ENCODE peak calls at places on chromosomes 5 and 9, in six cellular contexts. One of them, this sample, is unnamed.

GRCh38 chr9:95411211-95411892 is 93.8 kb upstream of the FANCC start:
- DNase-seq in HCT116: no peak
- DNase-seq in K562: peak
- DNase-seq in H1: no peak
- DNase-seq in HepG2: no peak
- DNase-seq in GM12878: no peak
- DNase-seq in this sample: no peak

GRCh38 chr9:38144421-38144820 is 75.4 kb upstream of the SHB start:
- DNase-seq in HCT116: no peak
- DNase-seq in K562: no peak
- DNase-seq in H1: no peak
- DNase-seq in HepG2: no peak
- DNase-seq in GM12878: no peak
- DNase-seq in this sample: no peak

GRCh38 chr5:68409259-68409658 is 193.7 kb downstream of the PIK3R1 start:
- DNase-seq in HCT116: no peak
- DNase-seq in K562: no peak
- DNase-seq in H1: no peak
- DNase-seq in HepG2: no peak
- DNase-seq in GM12878: no peak
- DNase-seq in this sample: no peak

GRCh38 chr9:69976165-69976564 is 67.5 kb upstream of the MAMDC2 start:
- DNase-seq in HCT116: peak
- DNase-seq in K562: no peak
- DNase-seq in H1: no peak
- DNase-seq in HepG2: no peak
- DNase-seq in GM12878: no peak
- DNase-seq in this sample: no peak

GRCh38 chr9:69186841-69187611 is 12.9 kb downstream of the TJP2 start:
- DNase-seq in HCT116: no peak
- DNase-seq in K562: peak
- DNase-seq in H1: no peak
- DNase-seq in HepG2: no peak
- DNase-seq in GM12878: no peak
- DNase-seq in this sample: no peak

GRCh38 chr5:79858097-79858723 is 132.9 kb downstream of the MTX3 start:
- DNase-seq in HCT116: peak
- DNase-seq in K562: peak
- DNase-seq in H1: peak
- DNase-seq in HepG2: peak
- DNase-seq in GM12878: peak
- DNase-seq in this sample: peak

GRCh38 chr9:88476491-88477271 is 58.3 kb upstream of the NXNL2 start:
- DNase-seq in HCT116: no peak
- DNase-seq in K562: no peak
- DNase-seq in H1: no peak
- DNase-seq in HepG2: no peak
- DNase-seq in GM12878: peak
- DNase-seq in this sample: no peak

GRCh38 chr9:116087751-116088194 is 65.8 kb upstream of the PAPPA start:
- DNase-seq in HCT116: no peak
- DNase-seq in K562: no peak
- DNase-seq in H1: no peak
- DNase-seq in HepG2: no peak
- DNase-seq in GM12878: no peak
- DNase-seq in this sample: no peak

GRCh38 chr5:31736127-31736526 is 97.2 kb downstream of the PDZD2 start:
- DNase-seq in HCT116: no peak
- DNase-seq in K562: no peak
- DNase-seq in H1: no peak
- DNase-seq in HepG2: no peak
- DNase-seq in GM12878: no peak
- DNase-seq in this sample: no peak

GRCh38 chr5:164597293-164597900 is 1092.0 kb downstream of the MAT2B start:
- DNase-seq in HCT116: no peak
- DNase-seq in K562: no peak
- DNase-seq in H1: peak
- DNase-seq in HepG2: peak
- DNase-seq in GM12878: no peak
- DNase-seq in this sample: peak

GRCh38 chr5:4572297-4572696 is 567.8 kb upstream of the ADAMTS16 start:
- DNase-seq in HCT116: no peak
- DNase-seq in K562: no peak
- DNase-seq in H1: no peak
- DNase-seq in HepG2: no peak
- DNase-seq in GM12878: no peak
- DNase-seq in this sample: no peak

GRCh38 chr5:88683506-88684135 is 199.4 kb downstream of the MEF2C start:
- DNase-seq in HCT116: no peak
- DNase-seq in K562: peak
- DNase-seq in H1: peak
- DNase-seq in HepG2: peak
- DNase-seq in GM12878: no peak
- DNase-seq in this sample: peak

GRCh38 chr5:72281764-72282499 is 38.1 kb downstream of the MRPS27 start:
- DNase-seq in HCT116: peak
- DNase-seq in K562: peak
- DNase-seq in H1: no peak
- DNase-seq in HepG2: peak
- DNase-seq in GM12878: no peak
- DNase-seq in this sample: no peak

GRCh38 chr5:117623042-117623815 is 1048.6 kb upstream of the SEMA6A start:
- DNase-seq in HCT116: no peak
- DNase-seq in K562: no peak
- DNase-seq in H1: no peak
- DNase-seq in HepG2: no peak
- DNase-seq in GM12878: no peak
- DNase-seq in this sample: no peak

GRCh38 chr9:90871327-90871935 is 69.8 kb downstream of the SYK start:
- DNase-seq in HCT116: no peak
- DNase-seq in K562: no peak
- DNase-seq in H1: no peak
- DNase-seq in HepG2: no peak
- DNase-seq in GM12878: no peak
- DNase-seq in this sample: no peak

GRCh38 chr9:91131433-91131839 is 230.3 kb downstream of the AUH start:
- DNase-seq in HCT116: peak
- DNase-seq in K562: no peak
- DNase-seq in H1: no peak
- DNase-seq in HepG2: no peak
- DNase-seq in GM12878: no peak
- DNase-seq in this sample: no peak

GRCh38 chr5:1767524-1768282 is 31.9 kb downstream of the MRPL36 start:
- DNase-seq in HCT116: no peak
- DNase-seq in K562: no peak
- DNase-seq in H1: no peak
- DNase-seq in HepG2: no peak
- DNase-seq in GM12878: no peak
- DNase-seq in this sample: no peak

GRCh38 chr9:77663754-77664153 is 15.6 kb upstream of the GNA14 start:
- DNase-seq in HCT116: no peak
- DNase-seq in K562: no peak
- DNase-seq in H1: no peak
- DNase-seq in HepG2: no peak
- DNase-seq in GM12878: no peak
- DNase-seq in this sample: no peak

GRCh38 chr5:157284458-157285212 is 18.7 kb downstream of the CYFIP2 start:
- DNase-seq in HCT116: no peak
- DNase-seq in K562: no peak
- DNase-seq in H1: no peak
- DNase-seq in HepG2: no peak
- DNase-seq in GM12878: no peak
- DNase-seq in this sample: no peak

GRCh38 chr5:133440467-133441115 is 171.8 kb downstream of the FSTL4 start:
- DNase-seq in HCT116: no peak
- DNase-seq in K562: no peak
- DNase-seq in H1: no peak
- DNase-seq in HepG2: no peak
- DNase-seq in GM12878: no peak
- DNase-seq in this sample: no peak
- TF ChIP-seq ATF3 in HCT116: no peak
- TF ChIP-seq ATF3 in K562: no peak
- TF ChIP-seq ATF3 in H1: no peak
- TF ChIP-seq ATF3 in HepG2: no peak
- TF ChIP-seq ATF3 in GM12878: no peak
- TF ChIP-seq ATF3 in this sample: no peak

GRCh38 chr9:92631452-92632211 is 38.3 kb downstream of the IPPK start:
- DNase-seq in HCT116: no peak
- DNase-seq in K562: no peak
- DNase-seq in H1: no peak
- DNase-seq in HepG2: no peak
- DNase-seq in GM12878: peak
- DNase-seq in this sample: no peak
- TF ChIP-seq ATF3 in HCT116: no peak
- TF ChIP-seq ATF3 in K562: no peak
- TF ChIP-seq ATF3 in H1: no peak
- TF ChIP-seq ATF3 in HepG2: no peak
- TF ChIP-seq ATF3 in GM12878: no peak
- TF ChIP-seq ATF3 in this sample: no peak

GRCh38 chr9:118583414-118583813 is 785.8 kb downstream of the BRINP1 start:
- DNase-seq in HCT116: no peak
- DNase-seq in K562: no peak
- DNase-seq in H1: no peak
- DNase-seq in HepG2: no peak
- DNase-seq in GM12878: no peak
- DNase-seq in this sample: no peak

DNA sequence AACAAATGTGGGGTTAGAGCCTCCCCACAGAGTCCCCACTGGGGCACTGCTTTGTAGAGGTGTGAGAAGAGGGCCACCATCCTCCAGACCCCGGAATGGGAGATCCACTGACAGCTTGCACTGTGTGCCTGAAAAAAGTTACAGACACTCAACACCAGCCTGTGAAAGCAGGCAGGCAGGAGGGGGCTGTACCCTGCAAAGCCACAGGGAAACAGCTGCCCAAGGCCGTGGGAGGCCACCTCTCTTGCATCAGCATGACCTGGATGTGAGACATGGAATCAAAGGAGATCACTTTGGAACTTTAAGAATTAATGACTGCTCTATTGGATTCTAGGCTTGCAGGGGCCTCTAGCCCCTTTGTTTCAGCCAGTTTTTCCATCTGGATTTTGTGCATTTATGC is 782.3 kb downstream of the BRINP1 start:
- DNase-seq in HCT116: no peak
- DNase-seq in K562: no peak
- DNase-seq in H1: no peak
- DNase-seq in HepG2: no peak
- DNase-seq in GM12878: no peak
- DNase-seq in this sample: no peak
- TF ChIP-seq ATF3 in HCT116: no peak
- TF ChIP-seq ATF3 in K562: no peak
- TF ChIP-seq ATF3 in H1: no peak
- TF ChIP-seq ATF3 in HepG2: no peak
- TF ChIP-seq ATF3 in GM12878: no peak
- TF ChIP-seq ATF3 in this sample: no peak

DNA sequence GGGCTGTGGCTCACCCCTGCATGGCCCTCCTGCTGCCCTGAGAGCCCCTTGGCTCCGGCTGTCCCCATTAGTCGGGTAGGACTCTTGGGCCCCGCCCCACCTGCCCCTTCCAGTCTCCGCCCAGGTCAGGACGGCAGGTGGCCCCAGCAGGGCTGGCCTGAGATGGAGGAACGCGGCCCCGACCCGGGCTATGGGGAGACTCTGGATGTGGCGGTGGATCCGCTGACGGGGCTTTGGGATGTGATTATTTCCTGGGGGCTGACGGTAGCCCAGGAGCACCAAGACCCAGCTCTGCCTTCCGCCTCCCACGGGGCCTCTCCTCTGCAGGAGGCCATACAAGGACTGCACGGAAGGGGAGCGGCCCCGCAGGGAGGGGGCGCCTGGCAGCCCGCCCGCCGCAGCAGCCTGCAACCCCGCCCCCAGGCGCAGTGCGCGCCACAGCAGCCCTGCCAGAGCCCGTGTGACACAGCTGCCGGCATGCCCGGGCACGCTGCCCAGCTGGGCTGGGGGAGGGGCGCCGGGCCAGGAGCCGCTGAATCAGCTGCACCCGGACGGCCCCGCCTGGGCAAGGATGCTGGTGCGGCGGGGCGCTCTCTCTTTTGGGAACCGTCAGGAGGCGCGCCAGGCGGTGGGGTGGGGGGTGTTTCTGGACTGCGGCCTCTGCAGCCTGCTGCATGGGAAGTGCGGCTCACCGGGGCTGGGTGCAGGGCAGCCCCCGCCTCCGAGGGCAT is 9.2 kb downstream of the TMEM250 start:
- DNase-seq in HCT116: peak
- DNase-seq in K562: peak
- DNase-seq in H1: peak
- DNase-seq in HepG2: no peak
- DNase-seq in GM12878: peak
- DNase-seq in this sample: peak
- TF ChIP-seq ATF3 in HCT116: no peak
- TF ChIP-seq ATF3 in K562: no peak
- TF ChIP-seq ATF3 in H1: no peak
- TF ChIP-seq ATF3 in HepG2: no peak
- TF ChIP-seq ATF3 in GM12878: no peak
- TF ChIP-seq ATF3 in this sample: no peak

GRCh38 chr9:14313951-14314423 is at the start of gene NFIB:
- DNase-seq in HCT116: no peak
- DNase-seq in K562: peak
- DNase-seq in H1: peak
- DNase-seq in HepG2: peak
- DNase-seq in GM12878: no peak
- DNase-seq in this sample: peak
- TF ChIP-seq ATF3 in HCT116: no peak
- TF ChIP-seq ATF3 in K562: no peak
- TF ChIP-seq ATF3 in H1: no peak
- TF ChIP-seq ATF3 in HepG2: no peak
- TF ChIP-seq ATF3 in GM12878: no peak
- TF ChIP-seq ATF3 in this sample: no peak

This sample was measured in WTC11.